ENCODE peak calls at places on chromosomes 16 and 17, in nine cellular contexts. B is hepatocyte, S is endothelial cell of umbilical vein, Q is MM.1S, D is IMR-90, N is PC-9, T is neuronal stem cell, Y is mammary epithelial cell, I is fibroblast of lung. W is an unnamed sample.

GRCh38 chr16:50265260-50265659 is 1.1 kb upstream of the ADCY7 start:
- DNase-seq in B (peak), S (no peak), Q (peak), D (peak), N (no peak), T (no peak), Y (no peak), I (no peak), W (peak)

GRCh38 chr17:187130-187529 is 5.7 kb upstream of the DOC2B start:
- DNase-seq in B (no peak), S (no peak), Q (no peak), D (no peak), N (no peak), T (no peak), Y (no peak), I (no peak), W (no peak)

GRCh38 chr16:58047557-58048348 is 22.2 kb downstream of the MMP15 start:
- DNase-seq in B (no peak), S (no peak), Q (no peak), D (no peak), N (no peak), T (no peak), Y (no peak), I (no peak), W (peak)

GRCh38 chr17:68812876-68813584 is 142.2 kb downstream of the ABCA8 start:
- DNase-seq in B (no peak), S (peak), Q (no peak), D (no peak), N (no peak), T (no peak), Y (no peak), I (peak), W (no peak)

GRCh38 chr16:87550510-87550961 is 51.8 kb upstream of the JPH3 start:
- DNase-seq in B (no peak), S (no peak), Q (no peak), D (no peak), N (peak), T (peak), Y (no peak), I (no peak), W (peak)

GRCh38 chr17:77449908-77450741 is 309.4 kb downstream of the SEC14L1 start:
- DNase-seq in B (peak), S (no peak), Q (no peak), D (peak), N (no peak), T (peak), Y (peak), I (peak), W (peak)

GRCh38 chr17:71068351-71068750 is 899.0 kb downstream of the KCNJ2 start:
- DNase-seq in B (no peak), S (no peak), Q (no peak), D (peak), N (no peak), T (no peak), Y (no peak), I (peak), W (no peak)

GRCh38 chr16:70795513-70795912 is 5.4 kb downstream of the VAC14 start:
- DNase-seq in B (no peak), S (no peak), Q (no peak), D (no peak), N (no peak), T (no peak), Y (no peak), I (no peak), W (no peak)

GRCh38 chr17:8991514-8992285 is 26.2 kb upstream of the PIK3R5 start:
- DNase-seq in B (peak), S (peak), Q (peak), D (peak), N (peak), T (peak), Y (peak), I (peak), W (peak)

GRCh38 chr17:7026471-7027115 is 3.7 kb downstream of the BCL6B start:
- DNase-seq in B (no peak), S (no peak), Q (no peak), D (no peak), N (no peak), T (no peak), Y (no peak), I (no peak), W (no peak)

GRCh38 chr17:880074-880870 is 98.1 kb downstream of the MRM3 start:
- DNase-seq in B (no peak), S (peak), Q (no peak), D (peak), N (peak), T (no peak), Y (no peak), I (peak), W (no peak)

GRCh38 chr16:82699711-82700495 is 73.1 kb downstream of the CDH13 start:
- DNase-seq in B (no peak), S (peak), Q (no peak), D (peak), N (no peak), T (no peak), Y (peak), I (peak), W (no peak)

GRCh38 chr17:31579265-31579664 is 187.8 kb downstream of the RAB11FIP4 start:
- DNase-seq in B (no peak), S (peak), Q (no peak), D (peak), N (peak), T (no peak), Y (peak), I (peak), W (peak)

GRCh38 chr16:275041-275621 is 613 bp downstream of the RGS11 start:
- DNase-seq in B (no peak), S (no peak), Q (no peak), D (no peak), N (no peak), T (no peak), Y (no peak), I (no peak), W (peak)
- H3K4me2 ChIP-seq in B (peak), S (peak), Q (no peak), D (peak), N (no peak), T (peak), Y (peak), I (peak), W (peak)

GRCh38 chr16:67114793-67115192 is 5.1 kb downstream of the PHAF1 start:
- DNase-seq in B (no peak), S (no peak), Q (no peak), D (peak), N (no peak), T (no peak), Y (no peak), I (no peak), W (no peak)

GRCh38 chr16:67117716-67118115 is 8.0 kb downstream of the PHAF1 start:
- DNase-seq in B (no peak), S (no peak), Q (no peak), D (no peak), N (no peak), T (no peak), Y (no peak), I (no peak), W (no peak)

GRCh38 chr16:67112591-67113399 is 3.1 kb downstream of the PHAF1 start:
- DNase-seq in B (no peak), S (peak), Q (no peak), D (no peak), N (peak), T (no peak), Y (no peak), I (no peak), W (no peak)

GRCh38 chr16:67116388-67117311 is 6.9 kb downstream of the PHAF1 start:
- DNase-seq in B (no peak), S (peak), Q (no peak), D (no peak), N (no peak), T (no peak), Y (peak), I (no peak), W (no peak)

GRCh38 chr16:67115649-67116048 is 5.9 kb downstream of the PHAF1 start:
- DNase-seq in B (no peak), S (no peak), Q (no peak), D (peak), N (no peak), T (no peak), Y (peak), I (peak), W (no peak)
- H3K4me2 ChIP-seq in B (no peak), S (no peak), Q (no peak), D (peak), N (no peak), T (no peak), Y (no peak), I (peak), W (peak)

DNA sequence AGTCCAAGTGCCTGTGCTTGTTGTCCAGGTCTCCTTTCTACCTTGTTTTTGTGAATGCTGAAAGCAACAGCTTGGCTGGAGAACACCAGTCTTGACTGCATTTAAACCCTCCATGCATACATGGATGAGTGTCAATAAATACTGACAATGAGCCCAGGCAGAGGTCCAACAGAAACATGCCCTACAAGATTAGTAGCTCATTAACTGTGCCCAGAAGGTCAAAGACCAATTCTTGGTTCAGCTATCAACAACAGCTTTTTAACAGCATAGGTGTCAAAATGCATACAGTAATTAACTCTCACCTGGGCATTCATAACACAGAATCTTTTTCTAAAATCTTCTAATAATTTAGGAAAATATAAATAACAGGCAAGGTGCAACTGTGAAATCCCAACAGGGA is 63.2 kb downstream of the N4BP1 start:
- DNase-seq in B (peak), S (no peak), Q (no peak), D (no peak), N (no peak), T (no peak), Y (no peak), I (no peak), W (no peak)
- H3K4me2 ChIP-seq in B (peak), S (no peak), Q (no peak), D (no peak), N (no peak), T (no peak), Y (no peak), I (no peak), W (no peak)

DNA sequence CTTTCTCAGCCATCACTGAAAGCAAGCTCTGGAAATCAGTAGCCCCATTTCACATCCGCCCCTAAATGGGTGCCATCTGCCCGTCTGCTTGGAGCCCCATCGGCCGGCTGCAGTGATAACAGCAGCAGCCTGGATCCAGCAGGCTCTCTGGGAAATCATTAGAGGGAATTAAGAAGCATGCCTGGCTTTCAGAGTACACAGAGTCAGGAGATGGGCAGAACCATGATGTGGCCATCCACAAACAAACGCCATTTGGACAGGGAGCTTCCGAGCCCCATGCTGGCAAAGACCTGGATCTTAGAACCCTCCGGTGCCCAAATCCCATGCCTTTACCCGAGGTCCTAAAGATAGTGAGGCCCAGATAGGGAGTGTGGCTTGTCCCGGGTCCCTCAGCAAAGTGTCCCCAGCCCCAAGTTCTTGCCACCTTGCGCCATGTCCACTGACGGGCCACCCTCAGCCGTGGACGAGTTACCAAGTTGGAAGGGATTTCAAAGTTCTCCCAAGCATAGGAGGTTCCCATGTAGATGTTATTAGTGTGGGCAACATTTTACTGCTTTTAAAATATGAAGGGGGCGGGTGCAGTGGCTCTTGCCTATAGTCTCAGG is 1.0 kb upstream of the LITAF start:
- DNase-seq in B (no peak), S (no peak), Q (no peak), D (no peak), N (no peak), T (no peak), Y (no peak), I (no peak), W (peak)
- H3K4me2 ChIP-seq in B (peak), S (peak), Q (peak), D (peak), N (peak), T (no peak), Y (peak), I (peak), W (peak)

GRCh38 chr16:12390074-12390473 is 413.5 kb downstream of the SNX29 start:
- DNase-seq in B (no peak), S (no peak), Q (no peak), D (peak), N (no peak), T (no peak), Y (no peak), I (no peak), W (no peak)

GRCh38 chr16:12387786-12388185 is 411.3 kb downstream of the SNX29 start:
- DNase-seq in B (no peak), S (no peak), Q (no peak), D (no peak), N (no peak), T (no peak), Y (no peak), I (no peak), W (no peak)

GRCh38 chr16:12386076-12386641 is 409.6 kb downstream of the SNX29 start:
- DNase-seq in B (no peak), S (no peak), Q (no peak), D (no peak), N (no peak), T (no peak), Y (no peak), I (no peak), W (no peak)

GRCh38 chr16:12390644-12391043 is 413.0 kb downstream of the CPPED1 start:
- DNase-seq in B (no peak), S (no peak), Q (no peak), D (peak), N (no peak), T (no peak), Y (peak), I (peak), W (no peak)

DNA sequence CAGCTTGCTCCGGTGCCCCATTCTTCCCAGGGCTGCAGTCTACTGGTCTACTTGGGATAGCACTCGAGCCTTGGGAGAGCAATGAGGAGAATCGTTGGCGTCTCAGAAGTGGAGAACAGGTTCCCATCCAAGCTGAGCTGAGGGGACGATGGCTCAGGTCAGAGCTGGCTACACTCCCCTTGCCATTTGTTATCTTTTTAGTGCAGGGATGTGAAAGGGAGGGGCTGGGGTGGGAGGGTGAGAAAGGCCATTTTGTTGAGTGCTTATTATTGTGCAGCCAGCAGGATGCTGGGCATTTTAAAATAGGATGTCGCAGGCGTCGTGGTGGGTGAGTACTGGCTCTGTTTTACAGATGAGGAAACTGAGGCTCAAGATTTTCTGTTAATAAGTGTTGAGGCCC is 410.8 kb downstream of the SNX29 start:
- DNase-seq in B (no peak), S (no peak), Q (no peak), D (no peak), N (no peak), T (no peak), Y (no peak), I (no peak), W (no peak)
- H3K4me2 ChIP-seq in B (no peak), S (no peak), Q (no peak), D (no peak), N (no peak), T (no peak), Y (no peak), I (no peak), W (no peak)

GRCh38 chr16:20866792-20867191 is 33.4 kb downstream of the DCUN1D3 start:
- DNase-seq in B (no peak), S (no peak), Q (no peak), D (no peak), N (no peak), T (no peak), Y (no peak), I (no peak), W (no peak)

GRCh38 chr16:20862162-20862960 is 37.8 kb downstream of the DCUN1D3 start:
- DNase-seq in B (no peak), S (no peak), Q (no peak), D (no peak), N (no peak), T (no peak), Y (no peak), I (no peak), W (no peak)

GRCh38 chr16:20866161-20866772 is 33.9 kb downstream of the DCUN1D3 start:
- DNase-seq in B (peak), S (peak), Q (no peak), D (peak), N (peak), T (peak), Y (peak), I (peak), W (peak)

GRCh38 chr16:20867585-20867984 is 32.6 kb downstream of the DCUN1D3 start:
- DNase-seq in B (no peak), S (no peak), Q (no peak), D (peak), N (no peak), T (no peak), Y (peak), I (peak), W (no peak)

GRCh38 chr16:20865420-20866126 is 34.6 kb downstream of the DCUN1D3 start:
- DNase-seq in B (no peak), S (no peak), Q (no peak), D (peak), N (no peak), T (no peak), Y (peak), I (peak), W (no peak)
- H3K4me2 ChIP-seq in B (peak), S (peak), Q (no peak), D (peak), N (peak), T (no peak), Y (peak), I (peak), W (peak)

DNA sequence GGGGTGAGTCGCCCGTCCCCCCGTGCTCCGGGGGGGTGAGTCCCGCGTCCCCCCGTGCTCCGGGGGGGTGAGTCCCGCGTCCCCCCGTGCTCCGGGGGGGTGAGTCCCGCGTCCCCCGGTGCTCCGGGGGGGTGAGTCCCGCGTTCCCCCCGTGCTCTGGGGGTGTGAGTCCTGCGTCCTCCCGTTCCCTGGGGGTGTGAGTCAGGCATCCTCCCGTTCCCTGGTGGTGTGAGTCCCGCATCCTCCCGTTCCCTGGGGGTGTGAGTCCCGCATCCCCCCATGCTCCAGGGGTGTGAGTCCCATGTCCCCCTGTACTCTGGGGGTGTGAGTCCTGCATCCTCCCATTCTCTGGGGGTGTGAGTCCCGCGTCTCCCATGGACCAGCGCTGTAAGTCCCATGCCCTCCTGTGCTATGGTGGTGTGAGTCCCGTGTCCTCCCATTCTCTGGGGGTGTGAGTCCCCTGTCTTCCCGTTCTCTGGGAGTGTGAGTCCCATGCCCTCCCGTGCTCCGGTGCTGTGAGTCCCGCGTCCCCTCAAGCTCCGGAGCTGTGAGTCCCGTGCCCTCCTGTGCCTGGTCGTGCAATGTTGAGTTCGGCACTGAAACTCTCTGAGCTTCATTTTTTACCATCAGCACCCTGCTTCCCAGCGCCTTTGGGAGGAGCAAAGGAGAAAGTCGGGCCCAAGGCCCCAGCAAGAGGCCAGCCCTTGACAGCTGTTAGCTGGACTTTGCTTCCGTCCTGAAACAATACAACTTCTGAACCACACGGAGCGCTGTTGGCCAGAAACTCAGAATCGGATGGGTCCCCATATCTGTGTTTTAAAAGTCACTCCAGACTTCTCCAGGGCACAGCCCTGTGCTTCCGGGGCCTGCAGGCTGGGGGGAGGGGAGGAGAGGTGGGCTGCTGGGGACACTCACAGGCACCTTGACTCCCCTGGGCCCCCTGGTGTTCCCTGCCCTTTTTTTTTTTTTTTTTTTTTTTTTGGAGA is 11.5 kb upstream of the ZC3H18 start:
- DNase-seq in B (peak), S (peak), Q (no peak), D (peak), N (peak), T (no peak), Y (peak), I (peak), W (peak)
- H3K4me2 ChIP-seq in B (no peak), S (no peak), Q (no peak), D (no peak), N (peak), T (no peak), Y (no peak), I (peak), W (peak)

W was measured in SK-N-SH.